ENCODE peak calls at places on chromosome 4, in eight cellular contexts. I is glutamatergic neuron, G is ascending aorta, Y is astrocyte of the spinal cord, C is choroid plexus epithelial cell, E is Calu3, M is fibroblast of lung, K is uterus. U is an unnamed sample.

GRCh38 chr4:159281781-159282180 is 178.9 kb downstream of the RAPGEF2 start:
- DNase-seq in C (no peak), I (no peak), E (no peak), Y (no peak), K (no peak), M (no peak), G (no peak), U (no peak)

GRCh38 chr4:109574931-109575804 is 15.1 kb downstream of the MCUB start:
- DNase-seq in C (no peak), Y (no peak), G (no peak), K (no peak), E (no peak), I (no peak), M (no peak), U (no peak)

GRCh38 chr4:127709456-127709855 is 20.7 kb upstream of the SLC25A31 start:
- DNase-seq in C (peak), I (no peak), K (no peak), Y (no peak), G (no peak), E (no peak), M (peak), U (no peak)

GRCh38 chr4:152102184-152103000 is 341.6 kb upstream of the GATB start:
- DNase-seq in I (no peak), C (no peak), G (no peak), E (no peak), M (peak), Y (peak), K (no peak), U (peak)

GRCh38 chr4:26183017-26183416 is 137.8 kb upstream of the RBPJ start:
- DNase-seq in M (peak), Y (no peak), K (no peak), C (peak), G (no peak), I (no peak), E (no peak), U (peak)

GRCh38 chr4:137238456-137238855 is 293.8 kb downstream of the PCDH18 start:
- DNase-seq in C (no peak), E (no peak), M (no peak), K (no peak), Y (no peak), I (no peak), G (no peak), U (no peak)

GRCh38 chr4:16194199-16194598 is 32.1 kb downstream of the TAPT1 start:
- DNase-seq in M (no peak), G (no peak), E (no peak), K (no peak), C (peak), I (no peak), Y (peak), U (peak)

GRCh38 chr4:11640584-11640983 is 211.9 kb upstream of the HS3ST1 start:
- DNase-seq in G (no peak), K (no peak), M (no peak), C (no peak), I (no peak), E (no peak), Y (no peak), U (no peak)

GRCh38 chr4:64670647-64671046 is 261.4 kb upstream of the TECRL start:
- DNase-seq in M (no peak), G (no peak), Y (no peak), K (no peak), I (no peak), E (no peak), C (no peak), U (no peak)

GRCh38 chr4:2817136-2817535 is 24.3 kb downstream of the SH3BP2 start:
- DNase-seq in Y (no peak), E (no peak), K (no peak), C (no peak), I (no peak), M (no peak), G (no peak), U (no peak)

GRCh38 chr4:16120720-16121119 is 36.9 kb upstream of the PROM1 start:
- DNase-seq in K (no peak), E (no peak), C (no peak), Y (no peak), G (no peak), I (no peak), M (no peak), U (no peak)

GRCh38 chr4:127525585-127525984 is 107.2 kb upstream of the INTU start:
- DNase-seq in G (no peak), Y (no peak), E (no peak), I (no peak), K (no peak), C (no peak), M (no peak), U (no peak)

GRCh38 chr4:144208074-144208473 is 67.6 kb upstream of the GYPA start:
- DNase-seq in Y (no peak), M (no peak), G (no peak), C (no peak), E (no peak), K (no peak), I (no peak), U (no peak)

GRCh38 chr4:15286041-15286440 is 141.8 kb upstream of the C1QTNF7 start:
- DNase-seq in C (no peak), I (no peak), Y (no peak), K (no peak), G (no peak), M (no peak), E (no peak), U (no peak)

GRCh38 chr4:152937535-152938236 is 1.6 kb downstream of the FHDC1 start:
- DNase-seq in E (peak), C (peak), K (peak), Y (peak), I (peak), G (no peak), M (peak), U (peak)

GRCh38 chr4:101157415-101158135 is 189.8 kb downstream of the PPP3CA start:
- DNase-seq in M (peak), Y (peak), C (peak), I (no peak), E (no peak), G (no peak), K (no peak), U (no peak)

GRCh38 chr4:177737387-177737965 is 295.2 kb upstream of the AGA start:
- DNase-seq in Y (peak), G (no peak), I (no peak), M (no peak), E (no peak), K (no peak), C (no peak), U (peak)

GRCh38 chr4:111546881-111547280 is 598.4 kb upstream of the FAM241A start:
- DNase-seq in M (no peak), Y (no peak), I (no peak), G (no peak), E (no peak), K (no peak), C (no peak), U (no peak)

GRCh38 chr4:163344147-163345050 is 707 bp downstream of the NPY5R start:
- DNase-seq in I (peak), K (peak), M (no peak), Y (peak), E (peak), G (no peak), C (no peak), U (no peak)

GRCh38 chr4:20311863-20312262 is 60.2 kb downstream of the SLIT2 start:
- DNase-seq in C (peak), M (no peak), I (no peak), Y (peak), G (no peak), E (no peak), K (no peak), U (peak)

GRCh38 chr4:64271601-64272081 is 137.6 kb downstream of the TECRL start:
- DNase-seq in Y (no peak), G (no peak), K (no peak), M (no peak), C (no peak), I (no peak), E (peak), U (no peak)

GRCh38 chr4:141046255-141046654 is 87.0 kb downstream of the RNF150 start:
- DNase-seq in E (no peak), G (no peak), C (peak), Y (peak), I (no peak), K (no peak), M (peak), U (peak)

GRCh38 chr4:76253511-76253910 is 2.0 kb downstream of the FAM47E start:
- DNase-seq in I (no peak), M (no peak), E (no peak), K (no peak), Y (no peak), C (no peak), G (no peak), U (no peak)

GRCh38 chr4:76252271-76252653 is 741 bp downstream of the FAM47E start:
- DNase-seq in E (no peak), I (no peak), K (no peak), G (no peak), M (no peak), C (no peak), Y (no peak), U (no peak)

GRCh38 chr4:76250962-76251361 is 559 bp upstream of the FAM47E start:
- DNase-seq in E (no peak), K (no peak), Y (no peak), C (no peak), M (peak), G (no peak), I (no peak), U (no peak)

GRCh38 chr4:76256032-76256431 is 4.5 kb downstream of the FAM47E start:
- DNase-seq in Y (no peak), C (no peak), K (no peak), G (no peak), E (no peak), M (no peak), I (no peak), U (no peak)

GRCh38 chr4:76251448-76252270 is at the start of gene FAM47E:
- DNase-seq in M (peak), E (peak), I (peak), G (peak), Y (peak), C (peak), K (peak), U (peak)
- TF ChIP-seq CTCF in M (peak), E (peak), I (peak), G (peak), Y (peak), C (peak), K (peak), U (peak)

GRCh38 chr4:121096629-121097028 is 24.3 kb upstream of the NDNF start:
- DNase-seq in I (no peak), M (peak), C (peak), E (no peak), Y (peak), K (no peak), G (no peak), U (peak)
- TF ChIP-seq CTCF in I (peak), M (peak), C (peak), E (peak), Y (peak), K (peak), G (peak), U (peak)

DNA sequence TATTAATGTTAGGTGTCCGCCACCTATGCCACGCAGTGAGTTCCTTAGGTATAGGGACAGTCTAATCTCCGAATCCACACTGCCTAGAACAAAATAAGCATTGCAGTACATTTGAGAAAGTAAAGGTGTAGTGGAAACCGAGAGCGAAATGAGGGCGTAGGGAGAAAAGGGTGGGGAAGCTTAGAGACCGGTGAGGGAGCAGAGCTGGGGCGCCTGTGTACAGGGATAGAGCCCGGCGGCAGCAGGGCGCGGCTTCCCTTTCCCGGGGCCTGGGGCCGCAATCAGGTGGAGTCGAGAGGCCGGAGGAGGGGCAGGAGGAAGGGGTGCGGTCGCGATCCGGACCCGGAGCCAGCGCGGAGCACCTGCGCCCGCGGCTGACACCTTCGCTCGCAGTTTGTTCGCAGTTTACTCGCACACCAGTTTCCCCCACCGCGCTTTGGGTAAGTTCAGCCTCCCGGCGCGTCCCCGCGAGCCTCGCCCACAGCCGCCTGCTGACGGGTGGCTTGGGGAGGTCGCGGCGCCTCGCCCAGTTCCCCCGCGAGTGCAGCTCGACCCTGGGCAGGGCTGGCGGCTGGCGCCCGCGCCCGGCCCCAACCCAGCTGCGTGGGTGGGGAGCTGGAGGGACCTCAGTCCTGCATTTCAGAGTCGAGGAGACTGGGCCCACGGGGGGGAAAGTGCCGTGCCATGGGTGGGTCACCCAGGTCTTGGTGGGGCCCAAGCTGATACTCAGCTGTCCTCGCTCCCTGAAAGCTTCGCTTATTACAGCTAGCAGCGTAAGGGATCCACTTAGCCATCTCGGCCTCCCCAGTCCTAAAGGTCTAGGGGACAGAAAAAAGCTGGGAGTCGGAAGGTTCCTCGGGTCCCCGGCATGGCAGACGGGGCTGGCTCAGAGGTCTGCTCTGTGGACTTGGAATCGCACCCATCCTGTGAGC is at the start of gene ANXA3:
- DNase-seq in Y (no peak), C (no peak), M (no peak), K (no peak), I (peak), E (peak), G (no peak), U (no peak)
- TF ChIP-seq CTCF in Y (no peak), C (no peak), M (no peak), K (no peak), I (no peak), E (no peak), G (no peak), U (no peak)

GRCh38 chr4:126411047-126411446 is 1096.3 kb downstream of the FAT4 start:
- DNase-seq in G (no peak), K (no peak), I (no peak), E (no peak), M (no peak), C (no peak), Y (no peak), U (no peak)

GRCh38 chr4:126404549-126404948 is 1089.8 kb downstream of the FAT4 start:
- DNase-seq in C (peak), E (no peak), M (peak), I (no peak), Y (no peak), K (no peak), G (no peak), U (no peak)

DNA sequence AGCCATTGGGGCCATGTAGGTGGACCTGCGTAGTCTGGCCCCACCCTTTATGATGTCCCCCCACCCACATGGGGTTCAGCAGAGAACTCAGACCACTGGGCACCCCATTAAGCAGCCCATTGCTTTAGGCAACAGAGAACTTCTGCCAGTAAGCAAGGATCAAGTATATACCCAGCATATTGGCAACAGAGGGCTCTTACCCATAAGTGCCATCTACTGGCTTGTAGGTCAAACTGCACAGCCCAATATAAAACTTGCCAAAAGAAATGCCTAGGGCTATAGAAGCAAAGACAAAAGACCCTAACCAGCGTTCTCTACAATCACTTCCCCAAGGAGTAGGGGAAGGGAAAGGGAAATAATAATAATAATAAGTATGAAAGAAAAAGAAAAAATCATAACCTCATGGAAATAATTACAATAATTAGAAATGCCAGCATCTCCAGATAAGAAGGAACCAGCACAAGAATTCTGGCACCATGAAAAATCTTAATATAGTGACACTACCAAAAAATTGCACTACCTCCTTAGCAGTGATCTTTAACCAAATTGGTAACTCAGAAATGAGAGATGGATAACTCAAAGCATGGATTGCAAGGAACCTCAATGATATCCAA is 1090.7 kb downstream of the FAT4 start:
- DNase-seq in M (peak), G (no peak), I (no peak), C (peak), E (no peak), K (no peak), Y (peak), U (peak)
- TF ChIP-seq CTCF in M (peak), G (peak), I (peak), C (peak), E (no peak), K (no peak), Y (peak), U (peak)

GRCh38 chr4:67549123-67549522 is 3.8 kb upstream of the CENPC start:
- DNase-seq in C (peak), M (peak), I (no peak), G (no peak), Y (no peak), K (no peak), E (no peak), U (peak)
- TF ChIP-seq CTCF in C (peak), M (no peak), I (no peak), G (peak), Y (no peak), K (no peak), E (no peak), U (no peak)

GRCh38 chr4:113756005-113756410 is 5.5 kb downstream of the CAMK2D start:
- DNase-seq in I (no peak), Y (peak), G (no peak), E (no peak), C (peak), M (peak), K (no peak), U (peak)
- TF ChIP-seq CTCF in I (no peak), Y (no peak), G (no peak), E (no peak), C (no peak), M (no peak), K (no peak), U (no peak)

GRCh38 chr4:108152980-108153379 is 15.8 kb downstream of the LEF1 start:
- DNase-seq in K (no peak), I (no peak), C (no peak), Y (no peak), G (no peak), E (no peak), M (no peak), U (no peak)

GRCh38 chr4:108157655-108158054 is 11.1 kb downstream of the LEF1 start:
- DNase-seq in G (no peak), I (no peak), K (no peak), M (no peak), C (no peak), E (no peak), Y (no peak), U (no peak)

GRCh38 chr4:108159845-108160244 is 8.9 kb downstream of the LEF1 start:
- DNase-seq in C (no peak), Y (no peak), M (no peak), I (no peak), E (no peak), K (no peak), G (no peak), U (no peak)

GRCh38 chr4:108156391-108156790 is 12.3 kb downstream of the LEF1 start:
- DNase-seq in E (no peak), M (no peak), Y (no peak), C (no peak), G (no peak), I (no peak), K (no peak), U (no peak)

DNA sequence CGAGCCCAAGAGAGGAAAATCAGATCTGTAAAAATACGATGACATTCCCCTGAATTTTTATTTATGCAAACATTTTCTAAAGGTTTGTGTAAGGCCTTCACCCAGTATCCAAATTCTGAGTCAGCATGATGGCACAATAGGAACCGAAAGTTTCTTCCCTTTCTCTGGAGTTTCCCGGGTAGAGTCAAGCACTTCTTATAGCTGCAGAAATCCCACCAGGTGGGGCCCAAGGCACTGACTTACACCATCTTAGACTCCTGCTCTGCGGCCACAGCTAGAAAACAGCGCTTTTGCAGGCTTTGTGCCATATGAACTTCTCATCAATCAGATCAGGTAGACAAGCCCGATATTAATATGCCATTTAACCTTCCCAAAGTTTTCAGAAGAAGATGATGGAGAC is 13.4 kb downstream of the LEF1 start:
- DNase-seq in E (no peak), I (no peak), M (peak), K (no peak), Y (peak), G (no peak), C (peak), U (no peak)
- TF ChIP-seq CTCF in E (no peak), I (no peak), M (no peak), K (no peak), Y (peak), G (no peak), C (peak), U (no peak)

GRCh38 chr4:188417181-188417580 is 277.9 kb downstream of the TRIML1 start:
- DNase-seq in G (no peak), M (no peak), K (no peak), C (no peak), E (no peak), Y (no peak), I (no peak), U (no peak)
- TF ChIP-seq CTCF in G (no peak), M (no peak), K (no peak), C (no peak), E (no peak), Y (no peak), I (no peak), U (no peak)

GRCh38 chr4:176708771-176709311 is 83.9 kb downstream of the VEGFC start:
- DNase-seq in K (no peak), I (no peak), M (no peak), C (no peak), Y (no peak), G (no peak), E (no peak), U (peak)

DNA sequence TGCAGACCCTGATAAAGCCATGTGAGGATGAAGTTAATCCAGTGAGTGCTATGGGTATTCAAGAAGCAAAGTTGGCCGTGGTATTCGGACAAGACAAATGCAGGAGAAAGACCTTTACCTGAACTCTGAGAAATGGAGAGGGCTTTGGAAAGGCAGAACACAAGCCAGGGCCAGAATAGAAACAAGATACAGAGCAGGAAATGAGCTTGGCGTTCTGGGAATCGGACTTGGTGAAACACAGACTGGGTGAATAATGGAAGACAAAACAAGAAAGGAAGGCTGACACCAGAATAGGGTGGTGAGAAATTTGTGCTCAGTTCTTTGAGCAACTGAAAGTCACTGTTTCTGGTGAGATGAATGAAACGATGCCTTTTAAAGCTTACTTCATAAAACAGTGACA is 83.3 kb downstream of the VEGFC start:
- DNase-seq in G (no peak), I (no peak), M (no peak), Y (peak), E (no peak), K (no peak), C (no peak), U (peak)
- TF ChIP-seq CTCF in G (no peak), I (no peak), M (no peak), Y (no peak), E (no peak), K (no peak), C (no peak), U (no peak)

GRCh38 chr4:40086421-40086820 is 29.8 kb downstream of the N4BP2 start:
- DNase-seq in E (no peak), G (no peak), I (no peak), M (no peak), C (no peak), Y (no peak), K (no peak), U (no peak)
- TF ChIP-seq CTCF in E (no peak), G (no peak), I (peak), M (no peak), C (no peak), Y (no peak), K (no peak), U (no peak)

U was measured in fibroblast of villous mesenchyme.